ENCODE peak calls at places on chromosomes 5 and 9, in ten cellular contexts. I is dorsolateral prefrontal cortex, O is cardiac muscle cell, V is HFF-Myc, J is colonic mucosa, X is fibroblast of pulmonary artery, R is body of pancreas, L is OCI-LY7, T is lower lobe of right lung, S is tibial nerve. D is an unnamed sample.
A peak's percentile ranks its signal among the peaks of the same experiment; 100 is the strongest.

GRCh38 chr5:3155717-3156116 is 404.2 kb upstream of the IRX2 start:
- DNase-seq in T (no peak), R (no peak), L (no peak), O (no peak), X (no peak), V (no peak), I (no peak), S (no peak), J (no peak), D (no peak)

GRCh38 chr5:10301842-10302610 is 5.7 kb downstream of the CMBL start:
- DNase-seq in R (peak; percentile 98), L (no peak), T (peak; percentile 91), O (no peak), S (no peak), X (no peak), J (peak; percentile 96), V (no peak), I (no peak), D (peak; percentile 23)

GRCh38 chr5:147160923-147161663 is 73.7 kb upstream of the STK32A start:
- DNase-seq in X (peak; percentile 24), L (no peak), V (no peak), R (no peak), S (no peak), J (no peak), T (no peak), O (no peak), I (no peak), D (no peak)

GRCh38 chr5:174338204-174339010 is 292.9 kb downstream of the NSG2 start:
- DNase-seq in I (no peak), T (no peak), L (no peak), X (peak; percentile 13), S (no peak), R (no peak), J (no peak), O (peak; percentile 71), V (no peak), D (no peak)

GRCh38 chr5:33854733-33855151 is 37.0 kb downstream of the ADAMTS12 start:
- DNase-seq in X (peak; percentile 92), O (peak; percentile 52), J (no peak), S (no peak), V (no peak), T (no peak), I (no peak), L (no peak), R (no peak), D (peak; percentile 92)

GRCh38 chr9:25224309-25224708 is 453.9 kb downstream of the TUSC1 start:
- DNase-seq in O (no peak), R (no peak), S (no peak), X (no peak), L (no peak), V (no peak), J (no peak), T (no peak), I (no peak), D (no peak)

GRCh38 chr9:136372006-136372405 is 1.5 kb downstream of the CARD9 start:
- DNase-seq in T (no peak), S (no peak), J (no peak), X (no peak), R (no peak), O (no peak), V (no peak), L (no peak), I (no peak), D (no peak)

GRCh38 chr9:69104830-69105527 is 69.1 kb upstream of the TJP2 start:
- DNase-seq in J (peak; percentile 94), I (no peak), R (peak; percentile 93), V (no peak), S (no peak), X (no peak), O (no peak), L (no peak), T (peak; percentile 83), D (no peak)

GRCh38 chr5:155616779-155617392 is 603.3 kb downstream of the KIF4B start:
- DNase-seq in T (no peak), V (no peak), S (no peak), I (peak; percentile 20), R (peak; percentile 31), L (peak; percentile 46), J (peak; percentile 66), X (no peak), O (peak; percentile 42), D (no peak)

GRCh38 chr9:121751686-121752445 is 100.4 kb downstream of the DAB2IP start:
- DNase-seq in J (no peak), L (no peak), I (no peak), X (no peak), O (peak; percentile 41), V (no peak), T (no peak), S (no peak), R (no peak), D (no peak)

GRCh38 chr5:144170276-144171024 is at the start of the genes KCTD16 and YIPF5:
- DNase-seq in X (peak; percentile 98), I (peak; percentile 91), R (peak; percentile 98), V (peak; percentile 87), O (peak; percentile 97), S (peak; percentile 88), J (peak; percentile 97), L (peak; percentile 97), T (peak; percentile 97), D (peak; percentile 97)

DNA sequence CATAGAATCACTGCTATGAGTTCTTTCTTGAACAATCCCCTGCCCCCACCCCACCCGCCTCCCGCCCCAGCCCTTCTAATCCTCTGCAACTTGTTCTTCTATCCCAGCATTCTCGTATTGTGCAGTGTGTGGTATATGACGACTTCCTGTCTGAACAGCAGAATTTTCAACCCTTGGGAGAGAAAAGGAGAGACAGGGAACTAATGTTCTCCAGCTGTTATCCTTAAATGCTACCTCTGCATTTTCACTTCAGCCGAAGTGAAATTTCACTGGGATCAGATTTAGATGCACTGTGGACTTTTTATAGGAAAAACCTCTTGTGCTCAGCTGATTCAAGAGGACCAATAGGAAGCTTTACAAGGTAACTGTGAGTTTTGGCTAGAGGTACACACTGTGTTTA is 2.2 kb downstream of the FBXL7 start:
- DNase-seq in X (peak; percentile 64), V (no peak), O (no peak), L (no peak), S (no peak), R (no peak), T (no peak), I (no peak), J (no peak), D (peak; percentile 55)
- H3K4me3 ChIP-seq in X (peak overlapping the region; percentile 84), V (peak overlapping the region; percentile 79), O (peak overlapping the region; percentile 92), L (no peak overlapping the region), S (no peak overlapping the region), R (no peak overlapping the region), T (peak overlapping the region; percentile 70), I (peak overlapping the region; percentile 76), J (no peak overlapping the region), D (peak overlapping the region; percentile 60)

GRCh38 chr9:100591139-100591538 is 13.3 kb downstream of the CAVIN4 start:
- DNase-seq in I (no peak), J (no peak), S (no peak), T (no peak), O (no peak), V (no peak), X (no peak), L (no peak), R (no peak), D (no peak)

GRCh38 chr9:100598641-100599145 is 20.8 kb downstream of the CAVIN4 start:
- DNase-seq in X (peak; percentile 79), T (peak; percentile 93), V (no peak), L (peak; percentile 74), R (peak; percentile 93), S (peak; percentile 25), I (peak; percentile 77), J (peak; percentile 91), O (peak; percentile 90), D (peak; percentile 70)

GRCh38 chr9:100591639-100592412 is 13.9 kb downstream of the CAVIN4 start:
- DNase-seq in R (no peak), S (no peak), T (no peak), V (no peak), L (no peak), J (no peak), I (no peak), O (no peak), X (no peak), D (no peak)

GRCh38 chr9:100597236-100597635 is 19.4 kb downstream of the CAVIN4 start:
- DNase-seq in T (no peak), X (no peak), I (no peak), L (no peak), J (no peak), O (no peak), R (no peak), S (no peak), V (no peak), D (no peak)

DNA sequence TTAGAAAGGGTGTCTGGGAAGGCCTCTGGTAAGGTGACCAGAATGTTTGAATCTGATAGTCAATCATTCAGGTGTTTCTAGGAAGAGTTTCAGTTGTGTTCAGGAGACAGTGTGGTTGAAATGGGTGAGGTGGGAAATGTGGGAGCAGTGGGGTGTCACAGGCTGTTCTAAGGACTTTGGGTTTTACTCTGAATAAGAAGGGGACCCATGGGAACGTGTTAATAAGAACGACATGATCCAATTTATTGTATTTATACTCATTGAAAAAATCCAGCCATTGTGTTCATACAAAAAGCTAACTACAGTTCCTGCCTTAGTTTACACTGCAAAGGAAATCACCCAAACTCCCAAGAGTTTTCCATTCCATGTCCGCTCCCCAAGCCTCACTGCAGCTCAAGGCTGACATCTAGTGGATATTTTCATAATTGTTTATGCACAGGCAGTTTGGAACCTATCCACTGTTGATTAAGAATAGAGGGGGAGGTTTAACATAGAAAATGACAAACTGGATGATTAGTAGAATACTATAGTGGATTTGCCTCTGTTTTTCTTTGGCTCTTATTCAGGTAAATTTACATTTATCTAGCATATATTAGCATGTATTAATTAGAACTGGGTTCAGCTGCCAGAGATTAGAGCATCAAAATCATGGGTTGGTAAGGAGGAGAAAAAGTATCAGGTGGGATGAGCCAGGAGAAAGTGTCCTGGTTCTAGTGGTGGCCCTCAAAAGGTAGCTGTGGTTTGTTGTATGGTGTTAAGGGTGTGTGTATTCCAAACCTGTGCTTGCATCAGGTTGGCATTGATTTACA is 17.7 kb downstream of the CAVIN4 start:
- DNase-seq in O (peak; percentile 74), T (no peak), S (no peak), J (peak; percentile 45), I (no peak), R (peak; percentile 15), L (peak; percentile 59), V (peak; percentile 48), X (peak; percentile 79), D (peak; percentile 71)
- TF ChIP-seq CTCF in O (peak; percentile 73), T (peak; percentile 82), S (peak; percentile 62), J (peak; percentile 82), I (peak; percentile 92), R (peak; percentile 77), L (peak; percentile 98), V (peak; percentile 69), X (peak; percentile 84), D (peak; percentile 64)

GRCh38 chr5:172183881-172184280 is 4.1 kb downstream of the STK10 start:
- DNase-seq in X (no peak), O (no peak), J (no peak), R (no peak), T (no peak), L (no peak), S (no peak), I (no peak), V (no peak), D (no peak)
- H3K4me3 ChIP-seq in X (no peak overlapping the region), O (no peak overlapping the region), J (no peak overlapping the region), R (no peak overlapping the region), T (no peak overlapping the region), L (no peak overlapping the region), S (no peak overlapping the region), I (no peak overlapping the region), V (no peak overlapping the region), D (no peak overlapping the region)

DNA sequence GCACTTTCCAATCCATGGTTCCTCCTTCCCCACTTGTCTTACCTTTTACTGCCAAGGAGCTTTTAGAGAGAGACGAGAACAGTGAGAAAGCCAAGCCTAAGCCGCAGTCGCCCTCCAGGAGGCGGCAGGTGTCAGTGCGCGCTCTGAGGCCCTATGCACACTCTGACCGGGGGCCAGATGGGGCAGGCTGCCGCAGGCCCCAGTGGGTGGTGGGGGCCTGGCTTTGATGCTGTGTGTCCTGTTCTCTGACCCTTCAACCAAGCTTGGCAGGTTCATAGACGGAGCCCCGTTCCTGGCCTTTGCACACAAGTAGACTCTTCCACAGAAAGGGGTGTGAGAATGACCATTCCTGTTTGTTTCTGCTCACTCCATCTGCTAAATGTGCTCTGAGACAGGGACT is 77.3 kb downstream of the WNK2 start:
- DNase-seq in X (no peak), T (no peak), O (no peak), V (no peak), L (peak; percentile 81), J (peak; percentile 25), R (peak; percentile 17), I (no peak), S (no peak), D (no peak)
- TF ChIP-seq CTCF in X (no peak), T (no peak), O (no peak), V (no peak), L (peak; percentile 83), J (no peak), R (no peak), I (no peak), S (no peak), D (no peak)